ENCODE peak calls at places on chromosomes 12 and 14, in eight cellular contexts. B is CD8-positive, alpha-beta T cell; Z is psoas muscle; Y is left ventricle myocardium inferior; J is pancreas; R is right atrium auricular region; Q is keratinocyte; T is mammary epithelial cell. D is an unnamed sample. For H3K36me3, the result is how much of the 10 kb centered on the place peaks cover.

GRCh38 chr14:57833304-57833703 is 32.6 kb downstream of the SLC35F4 start:
- DNase-seq in Z (peak), B (no peak), T (peak), Q (peak), Y (no peak), J (no peak), R (no peak), D (peak)

GRCh38 chr12:70609739-70610491 is 27.3 kb downstream of the PTPRB start:
- DNase-seq in T (peak), J (peak), B (no peak), Z (peak), Q (no peak), Y (peak), R (peak), D (no peak)

GRCh38 chr12:124277394-124278222 is 17.3 kb upstream of the RFLNA start:
- DNase-seq in Z (no peak), J (no peak), R (no peak), Y (no peak), B (no peak), Q (no peak), T (no peak), D (no peak)

GRCh38 chr12:4027412-4027811 is 154.2 kb upstream of the PARP11 start:
- DNase-seq in R (no peak), Q (no peak), Y (no peak), Z (no peak), T (no peak), B (peak), J (no peak), D (no peak)

GRCh38 chr12:64635356-64635998 is 25.2 kb downstream of the RASSF3 start:
- DNase-seq in Y (no peak), R (no peak), Z (no peak), B (no peak), Q (no peak), J (no peak), T (no peak), D (no peak)

GRCh38 chr12:3398196-3398789 is 92.7 kb upstream of the PRMT8 start:
- DNase-seq in Q (no peak), Y (no peak), T (peak), Z (no peak), B (no peak), R (no peak), J (no peak), D (no peak)

GRCh38 chr12:98421336-98421735 is 94.1 kb upstream of the TMPO start:
- DNase-seq in Y (no peak), Z (no peak), J (no peak), T (no peak), Q (no peak), R (no peak), B (no peak), D (no peak)

GRCh38 chr14:90758028-90758889 is 58.0 kb downstream of the TTC7B start:
- DNase-seq in R (peak), J (peak), Y (peak), Z (peak), B (peak), T (peak), Q (peak), D (peak)

GRCh38 chr14:61655777-61656176 is 39.5 kb upstream of the HIF1A start:
- DNase-seq in Y (no peak), B (no peak), J (no peak), R (no peak), T (no peak), Q (no peak), Z (no peak), D (no peak)

GRCh38 chr12:91618281-91618680 is 435.7 kb upstream of the DCN start:
- DNase-seq in Q (no peak), Y (no peak), Z (no peak), T (peak), J (no peak), B (no peak), R (no peak), D (no peak)

GRCh38 chr14:103880986-103881926 is 33.9 kb upstream of the PPP1R13B start:
- DNase-seq in T (no peak), Z (no peak), B (no peak), Q (no peak), R (no peak), Y (peak), J (peak), D (no peak)

GRCh38 chr14:101313268-101313667 is 248.0 kb upstream of the DIO3 start:
- DNase-seq in Z (no peak), T (no peak), B (no peak), J (no peak), R (no peak), Q (no peak), Y (no peak), D (no peak)

GRCh38 chr12:10364839-10365681 is 24.8 kb downstream of the KLRK1 start:
- DNase-seq in T (peak), B (peak), Y (peak), Z (peak), R (no peak), Q (no peak), J (no peak), D (no peak)

GRCh38 chr12:7017870-7018349 is 366 bp downstream of the LPCAT3 start:
- DNase-seq in Q (no peak), J (no peak), T (no peak), Z (peak), B (no peak), R (peak), Y (no peak), D (no peak)

GRCh38 chr14:55366271-55366670 is 45.4 kb downstream of the ATG14 start:
- DNase-seq in T (peak), Y (no peak), R (no peak), J (no peak), Z (no peak), Q (no peak), B (no peak), D (peak)

GRCh38 chr14:60327447-60328331 is 78.7 kb downstream of the PPM1A start:
- DNase-seq in Q (no peak), T (no peak), R (no peak), B (peak), Y (peak), Z (peak), J (peak), D (no peak)

GRCh38 chr14:22865424-22866215 is 5.9 kb upstream of the LRP10 start:
- DNase-seq in J (no peak), Y (no peak), R (no peak), Z (no peak), T (no peak), B (no peak), Q (no peak), D (no peak)

GRCh38 chr14:91369628-91370445 is 47.8 kb downstream of the CCDC88C start:
- DNase-seq in J (no peak), B (no peak), R (no peak), Z (no peak), Y (no peak), T (peak), Q (peak), D (no peak)

GRCh38 chr14:21191261-21191808 is 35.5 kb upstream of the OR5AU1 start:
- DNase-seq in Q (no peak), R (no peak), B (no peak), Y (no peak), Z (no peak), T (no peak), J (no peak), D (no peak)

GRCh38 chr12:6235906-6236640 is 35.9 kb downstream of the CD9 start:
- DNase-seq in Z (no peak), Y (no peak), J (peak), T (no peak), B (no peak), R (no peak), Q (no peak), D (no peak)

DNA sequence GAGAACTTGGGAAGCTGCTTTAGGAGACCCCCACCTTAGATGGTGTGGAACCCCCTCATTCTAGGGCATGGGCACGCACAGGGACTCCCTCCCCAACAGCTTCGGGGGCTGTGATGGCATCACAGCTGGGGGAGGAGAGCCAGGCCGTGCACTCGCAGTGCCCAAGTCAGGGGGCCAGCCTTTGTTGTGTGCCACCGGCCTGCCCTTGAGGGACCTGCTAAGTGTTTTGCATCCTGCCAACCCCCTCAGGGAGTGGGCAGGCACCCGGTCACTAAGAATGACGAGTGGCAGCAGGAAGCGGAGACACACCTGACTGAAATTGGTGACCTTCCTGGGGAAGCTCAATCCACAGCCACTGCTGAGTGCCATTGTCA is 334.9 kb upstream of the SFSWAP start:
- DNase-seq in B (no peak), R (no peak), Z (no peak), J (no peak), Y (no peak), Q (no peak), T (no peak), D (no peak)
- TF ChIP-seq CTCF in B (no peak), R (no peak), Z (no peak), J (no peak), Y (no peak), Q (no peak), T (no peak), D (no peak)

GRCh38 chr12:19778822-19779221 is 339.5 kb downstream of the AEBP2 start:
- DNase-seq in R (no peak), Q (no peak), Y (no peak), B (no peak), T (no peak), Z (no peak), J (no peak), D (no peak)
- H3K4me3 ChIP-seq in R (no peak), Q (no peak), Y (peak), B (no peak), T (no peak), Z (no peak), J (no peak), D (no peak)

GRCh38 chr12:42462486-42462885 is 127.1 kb downstream of the PRICKLE1 start:
- DNase-seq in J (no peak), Z (no peak), T (no peak), B (no peak), R (no peak), Y (no peak), Q (no peak), D (no peak)
- H3K36me3 ChIP-seq in J (under half), Z (half or more), T (half or more), B (under half), R (half or more), Y (half or more), Q (under half), D (under half)

GRCh38 chr14:99684356-99684952 is 356 bp downstream of the CYP46A1 start:
- DNase-seq in R (no peak), B (no peak), Q (no peak), J (no peak), T (peak), Z (no peak), Y (no peak), D (no peak)

GRCh38 chr14:99685061-99685995 is 1.2 kb downstream of the CYP46A1 start:
- DNase-seq in Y (no peak), Q (no peak), J (no peak), R (peak), B (no peak), Z (no peak), T (no peak), D (no peak)

GRCh38 chr14:99681832-99682148 is 2.3 kb upstream of the CYP46A1 start:
- DNase-seq in Y (no peak), R (no peak), B (no peak), J (no peak), Z (no peak), T (no peak), Q (no peak), D (no peak)

GRCh38 chr14:99682809-99683618 is 1.1 kb upstream of the CYP46A1 start:
- DNase-seq in T (peak), R (peak), Y (peak), B (peak), Z (peak), Q (no peak), J (peak), D (no peak)

GRCh38 chr14:99683619-99684355 is at the start of gene CYP46A1:
- DNase-seq in B (peak), Y (peak), Q (peak), Z (peak), T (peak), R (peak), J (peak), D (peak)
- TF ChIP-seq CTCF in B (no peak), Y (no peak), Q (no peak), Z (no peak), T (no peak), R (no peak), J (no peak), D (no peak)

DNA sequence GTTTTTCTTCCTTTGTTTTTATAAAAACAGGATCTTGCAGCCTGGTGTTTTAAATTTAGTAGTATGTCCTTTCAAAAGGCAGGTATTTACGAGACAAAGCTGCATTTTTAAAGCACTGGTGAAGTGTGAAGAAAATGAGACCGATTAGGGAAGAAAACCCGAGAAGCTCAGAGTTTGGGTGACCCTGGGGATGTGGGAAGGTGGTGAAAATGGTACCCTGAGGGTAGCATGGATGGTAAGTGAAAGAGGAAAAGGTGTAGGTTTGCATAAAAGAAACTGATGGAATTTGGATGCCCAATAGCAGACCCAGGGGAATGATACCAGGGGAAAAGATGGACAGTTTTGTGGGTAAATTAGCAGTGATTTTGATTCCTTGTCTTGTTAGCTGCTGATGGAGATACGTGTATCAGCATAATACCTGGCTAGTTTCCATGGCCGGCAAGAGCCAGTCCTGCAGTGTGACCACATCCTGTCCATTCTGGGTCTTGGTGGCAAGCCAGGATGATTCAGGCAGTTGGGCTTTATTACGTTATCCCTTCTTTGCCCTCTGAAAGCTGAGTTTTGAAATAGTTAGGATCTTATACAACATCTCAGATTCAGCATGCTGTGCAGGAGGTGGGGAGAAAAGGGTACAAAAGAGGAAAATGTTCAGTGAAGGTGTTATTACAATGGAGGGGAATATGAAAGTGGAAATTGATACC is 8.9 kb downstream of the BICD1 start:
- DNase-seq in Y (peak), B (no peak), T (peak), Q (peak), J (no peak), Z (peak), R (peak), D (peak)
- H3K4me3 ChIP-seq in Y (no peak), B (no peak), T (peak), Q (no peak), J (no peak), Z (no peak), R (no peak), D (no peak)

DNA sequence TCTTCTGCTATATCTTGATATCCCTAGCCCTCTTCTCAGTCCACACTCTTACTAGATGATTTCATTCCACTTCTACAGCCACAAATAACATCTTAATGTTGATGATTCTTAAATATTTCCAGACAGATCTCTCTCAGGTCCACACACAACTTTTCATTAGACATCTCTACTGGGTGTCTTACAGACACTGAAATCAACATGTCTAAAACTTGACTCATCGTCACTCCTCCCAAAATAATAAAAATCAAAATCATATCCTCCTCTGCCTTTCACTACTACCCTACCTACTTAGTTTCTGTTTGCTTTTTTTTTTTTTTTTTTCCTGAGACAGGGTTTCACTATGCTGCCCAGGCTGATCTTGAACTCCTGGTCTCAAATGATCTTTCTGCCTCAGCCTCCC is 11.8 kb downstream of the PRDM4 start:
- DNase-seq in Q (no peak), J (no peak), Z (no peak), B (no peak), T (peak), R (no peak), Y (no peak), D (no peak)
- H3K36me3 ChIP-seq in Q (under half), J (under half), Z (half or more), B (under half), T (under half), R (half or more), Y (half or more), D (under half)

D was measured in BJ.